ENCODE peak calls at places on chromosomes 1 and 21, in ten cellular contexts. O is cardiac fibroblast; D is CD8-positive, alpha-beta T cell; J is astrocyte; C is skeletal muscle cell; H is lung; S is foreskin fibroblast; L is A549; K is HFF-Myc; B is Caco-2. T is an unnamed sample.

GRCh38 chr1:80639777-80640533 is 1160.8 kb upstream of the ADGRL2 start:
- DNase-seq in O (no peak), S (no peak), H (no peak), D (no peak), B (no peak), L (no peak), C (no peak), J (no peak), K (no peak), T (no peak)

GRCh38 chr21:32494946-32495703 is 82.6 kb downstream of the EVA1C start:
- DNase-seq in K (peak; percentile 25), O (peak; percentile 80), C (peak; percentile 41), D (no peak), S (peak; percentile 77), L (peak; percentile 36), B (no peak), J (peak; percentile 90), H (no peak), T (peak; percentile 92)

GRCh38 chr21:32653326-32653901 is 41.2 kb upstream of the CFAP298 start:
- DNase-seq in K (no peak), J (no peak), O (peak; percentile 42), D (no peak), L (peak; percentile 19), B (peak; percentile 49), H (no peak), S (peak; percentile 41), C (no peak), T (no peak)

GRCh38 chr1:89552481-89553194 is 28.0 kb downstream of the LRRC8B start:
- DNase-seq in L (no peak), H (no peak), C (no peak), O (peak; percentile 52), B (no peak), S (peak; percentile 57), J (no peak), K (no peak), D (no peak), T (peak; percentile 8)

GRCh38 chr1:110542730-110543129 is 23.8 kb upstream of the KCNA10 start:
- DNase-seq in S (peak; percentile 73), B (peak; percentile 39), L (peak; percentile 14), H (no peak), J (peak; percentile 26), O (peak; percentile 61), C (peak; percentile 11), K (peak; percentile 20), D (no peak), T (no peak)

GRCh38 chr1:183901748-183902341 is 96.9 kb downstream of the RGL1 start:
- DNase-seq in K (no peak), H (no peak), C (no peak), O (peak; percentile 15), J (peak; percentile 17), L (no peak), S (no peak), B (no peak), D (no peak), T (no peak)

GRCh38 chr1:58885998-58886397 is 102.2 kb upstream of the JUN start:
- DNase-seq in S (peak; percentile 72), J (peak; percentile 57), L (no peak), H (no peak), C (no peak), D (no peak), O (peak; percentile 34), B (no peak), K (no peak), T (no peak)

GRCh38 chr1:150528196-150528595 is 12.6 kb downstream of the FALEC start:
- DNase-seq in B (no peak), C (no peak), D (no peak), S (peak; percentile 78), O (peak; percentile 81), L (no peak), K (no peak), H (no peak), J (peak; percentile 89), T (no peak)

GRCh38 chr1:194104247-194104844 is 917.9 kb upstream of the B3GALT2 start:
- DNase-seq in J (no peak), S (no peak), B (no peak), C (no peak), H (no peak), L (no peak), D (no peak), O (no peak), K (no peak), T (no peak)

GRCh38 chr1:3614755-3615742 is 3.7 kb upstream of the MEGF6 start:
- DNase-seq in C (no peak), S (peak; percentile 40), B (peak; percentile 38), D (no peak), H (no peak), J (no peak), K (no peak), L (no peak), O (peak; percentile 26), T (no peak)

GRCh38 chr21:46227811-46228344 is 696 bp downstream of the LSS start:
- DNase-seq in H (no peak), B (no peak), J (no peak), L (no peak), O (no peak), C (no peak), K (no peak), S (no peak), D (no peak), T (no peak)

GRCh38 chr1:96703186-96703585 is 18.4 kb upstream of the PTBP2 start:
- DNase-seq in O (peak; percentile 66), L (no peak), S (peak; percentile 60), K (no peak), H (no peak), J (no peak), B (no peak), C (peak; percentile 64), D (no peak), T (no peak)

GRCh38 chr21:17782051-17782450 is 37.1 kb downstream of the C21orf91 start:
- DNase-seq in B (no peak), L (no peak), O (no peak), H (no peak), J (no peak), D (no peak), K (no peak), S (no peak), C (no peak), T (no peak)
- H3K4me3 ChIP-seq in B (no peak overlapping the region), L (no peak overlapping the region), O (no peak overlapping the region), H (no peak overlapping the region), J (no peak overlapping the region), D (no peak overlapping the region), K (no peak overlapping the region), S (no peak overlapping the region), C (no peak overlapping the region), T (no peak overlapping the region)

DNA sequence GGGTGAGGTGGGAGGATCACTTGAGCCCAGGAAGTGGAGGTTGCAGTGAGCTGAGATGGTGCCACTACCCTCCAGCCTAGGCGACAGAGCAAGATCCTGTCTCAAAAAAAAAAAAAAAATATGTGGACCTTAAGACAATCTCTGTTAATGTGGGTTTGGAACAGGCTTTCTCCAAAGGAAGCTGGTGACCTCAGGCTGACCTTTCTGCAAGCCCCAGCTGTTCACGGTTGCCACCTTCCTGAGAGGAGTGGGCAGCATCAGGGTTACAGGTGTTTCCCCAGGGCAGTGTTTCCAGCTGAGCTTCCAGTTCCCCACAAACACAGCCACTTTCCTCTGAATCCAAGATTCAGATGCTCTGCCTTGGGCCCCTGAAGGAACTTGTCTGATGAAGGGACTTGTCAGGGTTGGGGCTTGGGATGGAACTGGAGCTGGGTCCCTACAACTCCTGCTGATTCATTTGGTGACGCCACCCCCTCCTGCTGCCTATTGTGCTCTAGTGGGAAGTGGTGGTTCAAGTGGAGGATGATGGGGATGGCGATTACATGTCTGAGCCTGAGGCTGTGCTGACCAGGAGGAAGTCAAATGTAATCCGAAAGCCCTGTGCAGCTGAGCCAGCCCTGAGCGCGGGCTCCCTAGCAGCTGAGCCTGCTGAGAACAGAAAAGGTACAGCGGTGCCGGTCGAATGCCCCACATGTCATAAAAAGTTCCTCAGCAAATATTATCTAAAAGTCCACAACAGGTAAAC is 1.9 kb downstream of the ZBTB48 start:
- DNase-seq in O (peak; percentile 28), B (no peak), S (no peak), K (no peak), D (no peak), L (no peak), J (no peak), C (no peak), H (peak; percentile 48), T (no peak)
- H3K4me3 ChIP-seq in O (no peak overlapping the region), B (no peak overlapping the region), S (no peak overlapping the region), K (peak overlapping the region; percentile 70), D (no peak overlapping the region), L (no peak overlapping the region), J (no peak overlapping the region), C (no peak overlapping the region), H (no peak overlapping the region), T (no peak overlapping the region)

DNA sequence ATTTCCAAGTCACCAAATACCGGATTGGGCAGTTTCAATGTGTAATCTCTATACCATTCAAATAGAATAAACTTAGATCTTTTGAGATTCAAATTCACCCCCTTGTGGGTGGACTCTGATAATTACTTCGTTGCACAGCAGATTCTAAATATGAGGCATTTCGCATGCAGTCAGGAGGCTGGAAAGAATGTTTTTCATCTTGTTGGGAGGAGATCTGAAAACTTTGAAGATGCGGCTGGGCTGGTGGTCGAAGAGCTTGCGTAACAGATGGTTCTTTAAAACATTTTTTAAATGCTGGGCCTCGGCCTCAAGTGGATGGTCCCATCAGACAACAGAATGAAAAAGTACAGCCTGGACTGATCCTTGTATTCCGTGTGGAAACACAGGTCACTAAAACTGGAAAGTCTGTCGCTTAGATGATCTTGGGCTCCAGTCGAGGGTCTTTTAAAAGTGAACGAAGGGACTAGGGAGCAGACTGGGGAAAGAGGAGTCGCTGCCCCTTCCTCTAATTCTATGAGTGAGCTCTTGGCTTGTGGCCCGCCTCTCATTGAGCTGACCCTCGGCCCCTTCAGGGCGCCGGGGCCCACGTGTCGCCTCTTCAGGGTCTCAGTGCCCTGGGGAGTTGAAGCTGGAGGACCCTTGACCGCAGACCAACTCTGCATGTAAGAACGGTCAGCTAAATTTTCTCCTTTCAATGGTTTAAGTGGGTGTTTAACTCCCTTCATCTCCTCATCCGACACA is 10.6 kb downstream of the NR5A2 start:
- DNase-seq in H (no peak), B (no peak), L (no peak), K (no peak), J (no peak), D (no peak), O (no peak), S (no peak), C (no peak), T (no peak)
- H3K4me3 ChIP-seq in H (no peak overlapping the region), B (peak overlapping the region; percentile 69), L (no peak overlapping the region), K (no peak overlapping the region), J (no peak overlapping the region), D (no peak overlapping the region), O (no peak overlapping the region), S (no peak overlapping the region), C (no peak overlapping the region), T (no peak overlapping the region)

DNA sequence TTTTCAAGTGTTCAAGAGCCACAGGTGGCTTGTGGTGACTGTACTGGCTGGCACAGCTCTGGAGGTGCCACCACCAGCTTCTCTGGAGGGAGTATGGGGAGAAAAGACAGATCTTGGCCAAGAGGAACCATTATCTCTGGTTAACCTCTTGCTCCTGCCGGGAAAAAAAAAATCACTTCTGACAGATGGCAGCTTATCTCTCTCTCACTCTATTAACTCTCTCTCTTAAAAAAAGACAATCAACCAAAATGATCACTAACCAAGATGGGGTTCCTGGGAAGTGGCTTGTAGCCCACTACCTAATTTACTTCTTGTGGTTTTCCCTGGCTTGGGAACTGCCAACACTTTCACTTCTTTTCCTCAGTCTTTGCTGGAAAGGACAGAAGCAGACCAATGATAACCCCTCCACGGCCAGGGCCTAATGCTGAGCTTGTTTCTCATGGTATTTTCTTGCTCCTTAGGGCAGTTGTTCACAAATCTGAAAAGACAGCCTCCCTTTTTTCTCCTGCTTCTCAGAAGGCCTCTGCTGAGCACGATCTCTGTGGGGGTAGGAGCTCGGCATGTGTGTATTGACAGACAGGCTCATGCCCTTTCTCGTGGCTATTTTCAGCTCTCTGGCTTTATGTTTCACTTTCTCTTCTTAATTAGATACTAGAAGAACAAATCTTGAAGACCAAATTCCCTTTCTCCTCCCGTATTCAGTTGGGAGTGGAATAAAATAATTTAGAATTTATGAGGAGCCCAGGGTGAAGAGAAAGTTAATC is 950 bp upstream of the RIIAD1 start:
- DNase-seq in L (no peak), C (no peak), J (no peak), S (peak; percentile 37), D (no peak), B (no peak), O (no peak), K (no peak), H (no peak), T (no peak)
- H3K4me3 ChIP-seq in L (no peak overlapping the region), C (peak overlapping the region; percentile 56), J (no peak overlapping the region), S (peak overlapping the region; percentile 50), D (peak overlapping the region; percentile 67), B (no peak overlapping the region), O (peak overlapping the region; percentile 22), K (no peak overlapping the region), H (no peak overlapping the region), T (no peak overlapping the region)

T was measured in AG09309.